ENCODE peak calls at places on chromosomes 3 and 15, in six cellular contexts. C, K, W, O, Y and P are unnamed samples.

GRCh38 chr3:48830660-48831190 is 16.9 kb downstream of the PRKAR2A start:
- DNase-seq in C (no peak), K (no peak), W (no peak), O (no peak), Y (no peak), P (no peak)

GRCh38 chr15:73959801-73960200 is 32.3 kb downstream of the STOML1 start:
- DNase-seq in C (no peak), K (no peak), W (no peak), O (no peak), Y (no peak), P (no peak)

GRCh38 chr3:154122096-154122911 is 1.1 kb downstream of the ARHGEF26 start:
- DNase-seq in C (no peak), K (no peak), W (peak), O (peak), Y (no peak), P (no peak)

GRCh38 chr15:70248116-70249025 is 150.7 kb upstream of the TLE3 start:
- DNase-seq in C (no peak), K (no peak), W (peak), O (no peak), Y (no peak), P (no peak)

GRCh38 chr3:114081022-114081421 is 24.5 kb downstream of the QTRT2 start:
- DNase-seq in C (no peak), K (no peak), W (no peak), O (no peak), Y (no peak), P (no peak)

GRCh38 chr3:102156426-102156825 is 278.4 kb upstream of the ZPLD1 start:
- DNase-seq in C (no peak), K (no peak), W (no peak), O (no peak), Y (no peak), P (no peak)

GRCh38 chr15:72491768-72492167 is 17.6 kb downstream of the ARIH1 start:
- DNase-seq in C (no peak), K (no peak), W (no peak), O (no peak), Y (no peak), P (no peak)

GRCh38 chr3:145489011-145489410 is 672.0 kb downstream of the PLOD2 start:
- DNase-seq in C (no peak), K (no peak), W (no peak), O (no peak), Y (no peak), P (no peak)

GRCh38 chr3:134013280-134013679 is 16.4 kb downstream of the SLCO2A1 start:
- DNase-seq in C (no peak), K (no peak), W (no peak), O (no peak), Y (no peak), P (no peak)

GRCh38 chr3:169604568-169604967 is 58.9 kb downstream of the MECOM start:
- DNase-seq in C (no peak), K (no peak), W (no peak), O (no peak), Y (no peak), P (no peak)

GRCh38 chr3:135973846-135974245 is 8.3 kb downstream of the PPP2R3A start:
- DNase-seq in C (no peak), K (no peak), W (no peak), O (no peak), Y (no peak), P (no peak)

GRCh38 chr3:74360406-74360805 is 254.1 kb downstream of the CNTN3 start:
- DNase-seq in C (no peak), K (no peak), W (no peak), O (no peak), Y (no peak), P (no peak)

GRCh38 chr3:177300039-177300833 is 103.0 kb upstream of the TBL1XR1 start:
- DNase-seq in C (peak), K (peak), W (no peak), O (no peak), Y (peak), P (peak)

GRCh38 chr15:41286665-41287333 is 45.6 kb downstream of the OIP5 start:
- DNase-seq in C (no peak), K (no peak), W (no peak), O (no peak), Y (no peak), P (peak)

GRCh38 chr3:66172394-66172793 is 48.4 kb upstream of the SLC25A26 start:
- DNase-seq in C (no peak), K (no peak), W (no peak), O (no peak), Y (no peak), P (no peak)

GRCh38 chr3:100185847-100186246 is 71.5 kb upstream of the FILIP1L start:
- DNase-seq in C (no peak), K (no peak), W (no peak), O (no peak), Y (no peak), P (no peak)

GRCh38 chr3:138442433-138442832 is 8.0 kb downstream of the ESYT3 start:
- DNase-seq in C (peak), K (no peak), W (no peak), O (no peak), Y (peak), P (no peak)

GRCh38 chr3:111739241-111739952 is 119.7 kb upstream of the PHLDB2 start:
- DNase-seq in C (no peak), K (no peak), W (no peak), O (no peak), Y (peak), P (no peak)

GRCh38 chr3:172673210-172673679 is 37.6 kb downstream of the NCEH1 start:
- DNase-seq in C (peak), K (no peak), W (peak), O (peak), Y (peak), P (no peak)

GRCh38 chr3:129560269-129560787 is 17.4 kb downstream of the H1-8 start:
- DNase-seq in C (no peak), K (no peak), W (peak), O (no peak), Y (no peak), P (no peak)

GRCh38 chr3:41234823-41235722 is 35.8 kb downstream of the CTNNB1 start:
- DNase-seq in C (no peak), K (no peak), W (no peak), O (no peak), Y (no peak), P (no peak)

GRCh38 chr3:193782280-193782654 is 189.3 kb downstream of the OPA1 start:
- DNase-seq in C (peak), K (no peak), W (no peak), O (no peak), Y (no peak), P (no peak)

GRCh38 chr3:72195895-72196294 is 410.9 kb upstream of the PROK2 start:
- DNase-seq in C (no peak), K (no peak), W (no peak), O (no peak), Y (no peak), P (no peak)

GRCh38 chr3:15271785-15272381 is 60.5 kb downstream of the SH3BP5 start:
- DNase-seq in C (no peak), K (peak), W (no peak), O (no peak), Y (no peak), P (peak)

GRCh38 chr15:91921188-91921820 is 67.8 kb downstream of the SLCO3A1 start:
- DNase-seq in C (no peak), K (no peak), W (no peak), O (no peak), Y (no peak), P (no peak)

GRCh38 chr3:171333784-171334464 is 126.3 kb downstream of the TNIK start:
- DNase-seq in C (peak), K (no peak), W (no peak), O (no peak), Y (no peak), P (no peak)

GRCh38 chr3:185837409-185837808 is 12.6 kb upstream of the IGF2BP2 start:
- DNase-seq in C (no peak), K (no peak), W (no peak), O (no peak), Y (no peak), P (no peak)

GRCh38 chr3:68057637-68058320 is 403.4 kb upstream of the SUCLG2 start:
- DNase-seq in C (no peak), K (no peak), W (no peak), O (no peak), Y (no peak), P (no peak)

GRCh38 chr15:59299919-59300617 is 72.6 kb downstream of the MYO1E start:
- DNase-seq in C (peak), K (peak), W (no peak), O (no peak), Y (no peak), P (peak)

DNA sequence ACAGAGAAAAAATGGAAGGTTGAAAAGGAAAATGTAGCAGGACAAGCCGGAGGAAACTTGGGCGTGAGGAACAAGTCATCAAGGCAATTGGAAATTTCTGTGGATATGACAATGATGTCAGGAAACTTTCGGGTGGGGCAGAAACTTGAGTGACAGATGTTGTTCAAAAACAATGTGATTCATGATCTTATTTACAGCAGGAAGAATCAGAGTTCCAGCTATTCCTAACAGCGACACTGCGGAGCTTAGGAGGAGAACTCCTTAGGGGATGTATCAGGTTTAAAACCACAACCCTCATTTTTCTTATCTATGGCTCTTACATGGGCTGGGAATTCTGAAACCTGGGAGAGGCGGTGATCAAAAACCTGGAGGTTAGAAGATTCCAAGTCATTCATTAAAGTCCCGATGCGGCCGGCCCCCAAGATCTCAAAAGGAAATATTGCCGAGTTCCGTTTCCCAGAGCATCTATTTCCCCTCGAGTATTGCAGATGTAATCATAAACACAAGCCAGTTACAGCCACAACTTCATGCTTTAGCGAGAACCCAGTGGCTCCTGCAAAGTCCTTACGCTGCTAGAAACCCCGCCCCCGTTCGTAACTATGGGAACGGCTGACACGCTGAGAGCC is 652 bp upstream of the ARRDC4 start:
- DNase-seq in C (peak), K (no peak), W (no peak), O (no peak), Y (no peak), P (no peak)
- TF ChIP-seq GABPA in C (no peak), K (no peak), W (no peak), O (no peak), Y (no peak), P (no peak)

GRCh38 chr3:42489937-42490227 is 12.6 kb upstream of the VIPR1 start:
- DNase-seq in C (no peak), K (no peak), W (no peak), O (no peak), Y (no peak), P (no peak)
- H3K27ac ChIP-seq in C (no peak), K (peak), W (no peak), O (no peak), Y (no peak), P (no peak)

GRCh38 chr3:94336076-94336741 is 273.3 kb downstream of the NSUN3 start:
- DNase-seq in C (no peak), K (no peak), W (peak), O (no peak), Y (peak), P (no peak)
- TF ChIP-seq GABPA in C (no peak), K (no peak), W (no peak), O (no peak), Y (no peak), P (no peak)

DNA sequence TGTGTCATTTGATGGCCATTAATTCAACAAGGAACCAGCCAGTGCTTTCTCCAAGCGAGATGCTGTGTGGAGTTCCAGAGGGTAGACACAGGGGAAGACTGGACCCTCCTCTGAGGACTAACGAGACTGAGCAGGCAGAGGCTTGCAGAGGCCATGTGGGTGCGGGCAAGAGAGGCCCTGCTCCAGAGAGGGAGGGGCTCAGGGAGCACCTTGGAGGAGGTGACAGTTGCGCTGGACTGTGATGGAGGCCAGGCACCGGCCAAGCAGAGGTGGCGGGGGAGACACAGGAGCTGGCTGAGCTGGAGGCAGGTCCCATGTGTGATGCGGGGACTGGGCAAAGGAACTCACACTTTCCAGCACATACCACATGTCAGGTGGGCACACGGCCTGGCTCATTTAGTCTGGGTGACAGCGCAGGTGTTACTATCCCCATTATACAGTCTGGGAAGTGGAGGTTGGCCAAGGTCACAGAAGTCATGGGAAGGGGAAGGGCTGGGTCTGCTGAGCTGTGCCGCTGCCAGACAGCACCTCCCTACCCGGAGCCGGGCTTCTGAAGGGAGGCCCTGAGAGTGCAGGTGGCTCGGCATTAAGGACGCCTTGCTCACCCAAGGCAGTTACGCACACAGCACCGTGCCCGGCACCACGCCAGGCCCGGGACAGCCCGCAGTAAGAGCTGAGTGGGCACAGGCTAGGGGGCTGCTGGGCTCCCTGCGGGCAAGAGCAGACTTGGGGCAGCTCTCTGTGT is 3.7 kb downstream of the MELTF start:
- DNase-seq in C (no peak), K (no peak), W (no peak), O (peak), Y (no peak), P (no peak)
- H3K27ac ChIP-seq in C (no peak), K (no peak), W (no peak), O (no peak), Y (no peak), P (no peak)

DNA sequence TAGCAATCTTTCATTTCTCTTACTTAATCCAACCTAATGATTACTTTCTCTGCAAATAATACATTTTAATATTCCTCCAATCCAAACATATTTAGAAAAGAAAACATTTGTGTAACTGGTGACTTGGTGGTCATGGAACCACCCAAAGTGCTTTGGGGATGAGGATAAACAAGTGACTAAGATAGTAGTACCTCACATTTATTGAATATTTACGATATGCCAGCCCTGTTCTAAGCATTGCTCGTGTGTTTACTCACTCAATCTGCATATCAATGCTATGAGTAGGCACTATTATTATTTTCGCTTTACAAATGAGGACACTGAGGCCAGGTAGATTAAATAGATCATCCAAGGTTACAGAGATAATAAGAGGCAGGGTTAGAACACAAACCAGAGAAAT is 189.5 kb downstream of the SHOX2 start:
- DNase-seq in C (no peak), K (no peak), W (no peak), O (no peak), Y (no peak), P (no peak)
- TF ChIP-seq GABPA in C (no peak), K (no peak), W (no peak), O (no peak), Y (no peak), P (no peak)

DNA sequence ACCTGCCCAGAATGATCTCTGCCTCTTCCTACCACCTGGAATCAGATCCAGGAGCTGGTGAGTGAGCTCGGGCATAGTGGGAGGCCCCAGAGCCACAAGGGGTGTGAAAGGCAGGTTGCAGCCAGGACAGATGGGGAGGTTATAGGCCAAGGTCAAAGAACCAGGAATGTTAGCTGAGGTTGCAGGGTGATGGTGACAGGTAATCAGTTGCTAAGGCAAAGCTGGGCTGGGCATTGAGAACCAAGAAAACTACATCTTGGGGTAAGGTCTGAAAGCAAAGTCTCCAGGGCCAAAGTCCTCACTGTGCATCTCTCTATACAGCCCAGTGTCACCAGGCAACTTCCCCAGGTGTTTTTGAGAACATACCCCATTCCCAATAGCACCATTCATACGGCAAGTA is 38.4 kb upstream of the SLC6A11 start:
- DNase-seq in C (no peak), K (no peak), W (no peak), O (no peak), Y (no peak), P (no peak)
- H3K27ac ChIP-seq in C (no peak), K (no peak), W (no peak), O (no peak), Y (no peak), P (no peak)

GRCh38 chr3:4684117-4684516 is 191.0 kb downstream of the ITPR1 start:
- DNase-seq in C (no peak), K (no peak), W (no peak), O (no peak), Y (no peak), P (no peak)

GRCh38 chr3:4681301-4681700 is 188.2 kb downstream of the ITPR1 start:
- DNase-seq in C (no peak), K (no peak), W (no peak), O (no peak), Y (no peak), P (no peak)

GRCh38 chr3:4680227-4680691 is 187.1 kb downstream of the ITPR1 start:
- DNase-seq in C (no peak), K (no peak), W (no peak), O (no peak), Y (no peak), P (no peak)

GRCh38 chr3:4678320-4678719 is 185.2 kb downstream of the ITPR1 start:
- DNase-seq in C (no peak), K (no peak), W (no peak), O (no peak), Y (no peak), P (no peak)

GRCh38 chr3:4680881-4681300 is 187.7 kb downstream of the ITPR1 start:
- DNase-seq in C (no peak), K (no peak), W (no peak), O (no peak), Y (no peak), P (no peak)
- TF ChIP-seq GABPA in C (no peak), K (no peak), W (no peak), O (no peak), Y (no peak), P (no peak)

GRCh38 chr3:16369885-16370284 is 104.9 kb downstream of the OXNAD1 start:
- DNase-seq in C (no peak), K (no peak), W (no peak), O (no peak), Y (no peak), P (no peak)
- H3K27ac ChIP-seq in C (no peak), K (peak), W (no peak), O (no peak), Y (no peak), P (no peak)

DNA sequence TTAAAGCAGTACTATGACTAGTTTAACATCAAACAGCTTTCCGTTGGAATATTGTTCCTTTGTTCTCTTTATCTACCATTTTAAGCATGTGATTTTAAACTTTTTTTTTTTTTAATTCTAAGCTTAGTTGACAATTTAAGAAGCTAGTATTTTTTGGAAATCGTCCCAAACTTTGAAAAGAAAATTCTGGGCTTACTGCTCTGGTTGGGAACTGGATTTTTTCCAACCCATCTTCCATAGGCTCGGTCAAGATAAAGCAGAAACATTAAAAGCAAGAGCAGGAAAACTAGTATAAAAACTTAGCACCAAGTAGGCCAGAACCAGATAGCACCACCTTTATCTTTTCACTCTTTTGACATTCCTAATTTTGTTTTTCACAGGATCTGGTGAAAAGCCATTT is 49.9 kb downstream of the TSC22D2 start:
- DNase-seq in C (no peak), K (no peak), W (no peak), O (no peak), Y (no peak), P (no peak)
- TF ChIP-seq GABPA in C (no peak), K (no peak), W (no peak), O (no peak), Y (no peak), P (no peak)